ENCODE peak calls at places on chromosome 9, in eight cellular contexts. A, C, J, P, Q, W, S and B are unnamed samples. For H3K9me3, the result is how much of the 10 kb centered on the place peaks cover.

GRCh38 chr9:133845659-133845947 is 107.5 kb upstream of the SARDH start:
- DNase-seq in S (no peak), P (no peak), A (no peak), Q (no peak), C (no peak), J (no peak), W (no peak), B (no peak)

GRCh38 chr9:89814340-89815040 is 209.7 kb downstream of the GADD45G start:
- DNase-seq in C (no peak), W (no peak), J (peak), S (no peak), Q (no peak), P (no peak), A (no peak), B (no peak)

GRCh38 chr9:89986190-89986589 is 381.4 kb downstream of the GADD45G start:
- DNase-seq in S (no peak), Q (no peak), P (no peak), W (no peak), C (no peak), J (no peak), A (no peak), B (no peak)

GRCh38 chr9:23814243-23814642 is 11.8 kb downstream of the ELAVL2 start:
- DNase-seq in W (no peak), J (no peak), Q (no peak), C (no peak), S (no peak), P (no peak), A (no peak), B (no peak)

GRCh38 chr9:35705836-35706430 is 16.2 kb upstream of the TPM2 start:
- DNase-seq in S (no peak), A (no peak), P (no peak), J (no peak), W (no peak), Q (no peak), C (no peak), B (no peak)

GRCh38 chr9:89661956-89662717 is 57.3 kb downstream of the GADD45G start:
- DNase-seq in S (peak), W (peak), P (peak), Q (no peak), C (no peak), A (no peak), J (peak), B (peak)

GRCh38 chr9:107907715-107908114 is 418.1 kb upstream of the KLF4 start:
- DNase-seq in P (no peak), A (no peak), J (no peak), C (no peak), W (no peak), Q (no peak), S (no peak), B (no peak)

GRCh38 chr9:20012232-20012631 is 223.4 kb upstream of the SLC24A2 start:
- DNase-seq in S (no peak), J (no peak), A (no peak), C (no peak), Q (no peak), W (no peak), P (no peak), B (no peak)

GRCh38 chr9:29208670-29209069 is 1635.4 kb upstream of the C9orf72 start:
- DNase-seq in S (peak), J (no peak), P (no peak), W (no peak), C (no peak), A (no peak), Q (no peak), B (no peak)

GRCh38 chr9:97938081-97938644 is at the start of gene HEMGN:
- DNase-seq in Q (peak), J (no peak), P (no peak), W (no peak), S (no peak), C (no peak), A (no peak), B (no peak)

GRCh38 chr9:75376855-75377254 is 288.5 kb downstream of the OSTF1 start:
- DNase-seq in W (no peak), P (no peak), A (no peak), S (no peak), J (no peak), Q (no peak), C (no peak), B (no peak)

GRCh38 chr9:78972303-78973002 is 599.3 kb upstream of the TLE4 start:
- DNase-seq in C (no peak), P (no peak), S (no peak), Q (no peak), A (no peak), J (no peak), W (no peak), B (no peak)
- H3K27ac ChIP-seq in C (no peak), P (no peak), S (no peak), Q (no peak), A (no peak), J (no peak), W (no peak), B (no peak)

GRCh38 chr9:69313175-69313574 is 11.8 kb upstream of the ENTREP1 start:
- DNase-seq in J (no peak), W (no peak), A (no peak), C (no peak), P (no peak), S (no peak), Q (no peak), B (no peak)
- H3K9me3 ChIP-seq in J (under half), W (under half), A (under half), C (under half), P (under half), S (under half), Q (under half), B (under half)

GRCh38 chr9:71743884-71744283 is 24.4 kb downstream of the CEMIP2 start:
- DNase-seq in S (no peak), C (no peak), J (no peak), W (no peak), A (no peak), P (no peak), Q (no peak), B (no peak)

GRCh38 chr9:71741841-71742648 is 26.3 kb downstream of the CEMIP2 start:
- DNase-seq in C (no peak), P (peak), A (no peak), Q (no peak), J (no peak), W (no peak), S (peak), B (peak)

GRCh38 chr9:71742703-71743102 is 25.6 kb downstream of the CEMIP2 start:
- DNase-seq in C (no peak), S (no peak), J (no peak), P (no peak), Q (no peak), W (no peak), A (no peak), B (no peak)

GRCh38 chr9:71744754-71745521 is 23.4 kb downstream of the CEMIP2 start:
- DNase-seq in A (no peak), C (no peak), S (no peak), W (no peak), Q (no peak), J (no peak), P (no peak), B (no peak)

GRCh38 chr9:71743217-71743705 is 25.1 kb downstream of the CEMIP2 start:
- DNase-seq in C (no peak), Q (no peak), S (no peak), P (no peak), J (no peak), W (no peak), A (no peak), B (no peak)
- H3K27ac ChIP-seq in C (no peak), Q (no peak), S (peak), P (peak), J (no peak), W (no peak), A (no peak), B (peak)

GRCh38 chr9:92043002-92043401 is 72.2 kb downstream of the SPTLC1 start:
- DNase-seq in P (no peak), Q (no peak), C (no peak), W (no peak), S (no peak), A (no peak), J (no peak), B (no peak)
- H3K9me3 ChIP-seq in P (under half), Q (under half), C (under half), W (under half), S (under half), A (under half), J (under half), B (under half)

GRCh38 chr9:127446720-127447415 is 4.3 kb downstream of the RPL12 start:
- DNase-seq in S (peak), P (no peak), A (no peak), C (no peak), Q (no peak), W (no peak), J (no peak), B (no peak)
- H3K27ac ChIP-seq in S (no peak), P (no peak), A (no peak), C (no peak), Q (no peak), W (no peak), J (peak), B (peak)

GRCh38 chr9:137913771-137914767 is 36.5 kb downstream of the CACNA1B start:
- DNase-seq in S (no peak), W (no peak), Q (no peak), P (no peak), C (no peak), J (no peak), A (no peak), B (no peak)

GRCh38 chr9:137918331-137919094 is 40.9 kb downstream of the CACNA1B start:
- DNase-seq in C (no peak), Q (no peak), S (no peak), W (no peak), J (no peak), P (no peak), A (no peak), B (no peak)

GRCh38 chr9:137917116-137917515 is 39.5 kb downstream of the CACNA1B start:
- DNase-seq in P (no peak), Q (no peak), C (no peak), J (no peak), S (no peak), W (no peak), A (no peak), B (no peak)

GRCh38 chr9:137917795-137918194 is 40.2 kb downstream of the CACNA1B start:
- DNase-seq in A (no peak), C (no peak), W (no peak), J (no peak), Q (no peak), S (no peak), P (no peak), B (no peak)

GRCh38 chr9:137916540-137916939 is 39.0 kb downstream of the CACNA1B start:
- DNase-seq in Q (no peak), A (no peak), W (no peak), P (no peak), J (peak), C (no peak), S (no peak), B (no peak)
- H3K9me3 ChIP-seq in Q (under half), A (under half), W (under half), P (under half), J (under half), C (under half), S (under half), B (half or more)

GRCh38 chr9:83691492-83691891 is 16.3 kb downstream of the UBQLN1 start:
- DNase-seq in Q (no peak), P (no peak), C (no peak), S (no peak), W (no peak), J (no peak), A (no peak), B (no peak)

DNA sequence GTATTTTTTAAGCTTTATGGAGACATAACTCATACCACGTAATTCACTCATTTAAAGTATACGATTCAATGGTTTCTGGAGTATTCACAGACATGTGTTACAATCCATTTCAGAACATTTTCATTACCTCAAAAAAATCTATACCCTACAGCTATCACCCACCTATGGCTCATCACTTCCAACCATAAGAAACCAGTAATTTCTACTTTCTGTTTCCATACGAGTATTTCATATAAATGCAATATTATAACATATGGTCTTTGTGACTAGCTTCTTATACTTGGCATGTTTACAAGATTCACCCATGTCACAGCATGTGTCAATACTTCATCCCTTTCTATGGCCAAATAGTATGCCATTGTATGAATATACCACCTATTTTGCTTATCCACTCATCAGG is 18.8 kb downstream of the UBQLN1 start:
- DNase-seq in P (no peak), J (no peak), S (no peak), W (no peak), Q (no peak), C (no peak), A (no peak), B (no peak)
- H3K27ac ChIP-seq in P (no peak), J (no peak), S (no peak), W (no peak), Q (no peak), C (no peak), A (no peak), B (no peak)

DNA sequence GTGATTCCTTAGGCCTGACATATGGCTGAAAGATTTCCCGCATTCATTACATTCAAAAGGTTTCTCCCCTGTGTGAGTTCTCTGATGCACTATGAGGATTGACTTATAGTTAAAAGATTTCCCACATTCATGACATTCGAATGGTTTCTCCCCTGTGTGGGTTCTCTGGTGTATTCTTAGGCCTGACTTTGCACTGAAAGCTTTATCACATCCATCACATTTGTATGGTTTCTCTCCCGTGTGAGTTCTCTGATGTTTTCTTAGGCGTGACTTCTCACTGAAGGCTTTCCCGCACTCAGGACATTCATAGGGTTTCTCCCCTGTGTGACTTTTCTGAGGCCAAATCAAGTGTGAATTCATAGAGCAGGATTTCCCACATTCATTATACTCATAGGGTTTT is 35.8 kb downstream of the ZNF782 start:
- DNase-seq in C (no peak), A (no peak), W (no peak), P (no peak), S (peak), Q (no peak), J (peak), B (no peak)
- H3K9me3 ChIP-seq in C (half or more), A (half or more), W (half or more), P (under half), S (half or more), Q (under half), J (under half), B (under half)

DNA sequence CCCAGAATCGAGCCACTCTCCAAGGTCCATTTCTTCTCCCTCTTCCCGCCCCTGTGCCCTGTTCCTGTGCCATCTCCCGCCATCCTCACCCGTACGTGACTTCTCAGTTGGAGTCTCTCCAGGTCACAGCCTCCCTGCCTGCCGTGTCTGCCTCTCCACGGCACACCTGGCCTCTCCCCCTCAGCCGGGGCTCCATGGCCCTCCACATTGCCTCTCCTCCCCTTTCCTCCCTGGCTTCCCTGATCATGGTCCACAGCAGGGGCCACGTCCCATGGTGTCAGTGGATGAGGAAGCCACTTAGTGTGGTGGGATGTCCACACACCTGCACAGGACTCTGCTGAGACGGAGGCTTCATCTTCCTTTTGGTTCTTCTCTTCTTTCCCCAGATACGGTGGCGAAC is 2.3 kb downstream of the PAEP start:
- DNase-seq in J (no peak), Q (no peak), C (no peak), A (no peak), P (no peak), W (no peak), S (no peak), B (no peak)
- H3K27ac ChIP-seq in J (no peak), Q (no peak), C (no peak), A (no peak), P (no peak), W (no peak), S (no peak), B (no peak)